ENCODE peak calls at places on chromosomes 5 and 9, in six cellular contexts. F is iris pigment epithelial cell, I is A673, U is GM23338, M is fibroblast of lung, T is tibial artery. P is an unnamed sample.

GRCh38 chr5:169786219-169786618 is 149.1 kb downstream of the DOCK2 start:
- DNase-seq in F (no peak), I (peak), U (no peak), M (peak), T (no peak), P (no peak)

GRCh38 chr5:84381501-84382362 is 2.9 kb downstream of the EDIL3 start:
- DNase-seq in U (no peak), I (peak), M (peak), T (peak), F (peak), P (no peak)

GRCh38 chr9:118028225-118028624 is 324.0 kb downstream of the TLR4 start:
- DNase-seq in M (no peak), F (no peak), U (no peak), I (no peak), T (no peak), P (no peak)

GRCh38 chr9:30774326-30774725 is 1610.1 kb upstream of the ACO1 start:
- DNase-seq in U (peak), M (no peak), I (peak), F (no peak), T (no peak), P (no peak)

GRCh38 chr9:123637596-123637939 is 281.6 kb downstream of the CRB2 start:
- DNase-seq in F (peak), I (no peak), M (peak), U (no peak), T (no peak), P (no peak)

GRCh38 chr9:98362624-98363023 is 107.2 kb upstream of the TBC1D2 start:
- DNase-seq in I (no peak), M (no peak), F (no peak), T (no peak), U (no peak), P (no peak)

GRCh38 chr5:2288968-2289367 is 406.2 kb upstream of the IRX4 start:
- DNase-seq in T (no peak), F (no peak), M (no peak), U (no peak), I (no peak), P (no peak)

GRCh38 chr5:131538177-131538593 is 96.8 kb downstream of the RAPGEF6 start:
- DNase-seq in M (peak), F (peak), I (no peak), U (no peak), T (no peak), P (no peak)

GRCh38 chr5:166845044-166845443 is 1446.4 kb upstream of the WWC1 start:
- DNase-seq in I (peak), M (peak), U (peak), T (no peak), F (peak), P (peak)

GRCh38 chr9:6277417-6277816 is 50.8 kb upstream of the TPD52L3 start:
- DNase-seq in F (no peak), I (no peak), M (no peak), U (no peak), T (no peak), P (no peak)

GRCh38 chr9:15417626-15418025 is 5.0 kb upstream of the SNAPC3 start:
- DNase-seq in T (no peak), F (no peak), I (no peak), U (peak), M (no peak), P (no peak)

GRCh38 chr5:139805545-139805944 is 9.9 kb downstream of the PSD2 start:
- DNase-seq in T (no peak), F (no peak), U (no peak), M (no peak), I (no peak), P (no peak)

GRCh38 chr5:176748967-176749935 is 61.1 kb upstream of the UNC5A start:
- DNase-seq in T (no peak), U (no peak), F (no peak), I (no peak), M (no peak), P (no peak)

GRCh38 chr5:112069329-112069728 is 312.3 kb upstream of the NREP start:
- DNase-seq in I (no peak), U (no peak), T (no peak), F (no peak), M (no peak), P (no peak)

GRCh38 chr5:86977185-86977584 is 290.5 kb upstream of the RASA1 start:
- DNase-seq in U (no peak), T (no peak), I (peak), F (no peak), M (no peak), P (no peak)

GRCh38 chr5:62937661-62938558 is 359.3 kb downstream of the LRRC70 start:
- DNase-seq in F (peak), M (peak), I (no peak), U (no peak), T (no peak), P (no peak)

GRCh38 chr9:104025109-104025508 is 69.0 kb upstream of the SMC2 start:
- DNase-seq in T (no peak), U (no peak), F (peak), I (no peak), M (no peak), P (no peak)

GRCh38 chr5:175847503-175847902 is 23.9 kb upstream of the CPLX2 start:
- DNase-seq in T (no peak), F (peak), I (no peak), M (no peak), U (peak), P (peak)

GRCh38 chr9:133114451-133114885 is 6.6 kb downstream of the RALGDS start:
- DNase-seq in T (peak), F (no peak), M (peak), I (peak), U (no peak), P (no peak)

GRCh38 chr9:124576751-124577150 is 69.6 kb upstream of the NR5A1 start:
- DNase-seq in U (no peak), T (no peak), I (no peak), M (no peak), F (no peak), P (no peak)

GRCh38 chr5:51345106-51345505 is 38.1 kb upstream of the ISL1 start:
- DNase-seq in T (no peak), F (peak), I (no peak), M (peak), U (no peak), P (no peak)

GRCh38 chr5:1879292-1880263 is 3.1 kb downstream of the IRX4 start:
- DNase-seq in M (no peak), U (peak), T (no peak), F (no peak), I (no peak), P (no peak)